ENCODE peak calls at places on chromosome X, in four cellular contexts. A is stimulated activated naive CD8-positive, alpha-beta T cell treated with anti-CD3 and anti-CD28 coated beads, Interleukin-15, amount 100 ng/mL, for 72 hours; N is left lung; W is pancreas. K is an unnamed sample.

GRCh38 chrX:76127341-76127740 is 45.5 kb upstream of the PBDC1 start:
- ATAC-seq in A (no peak), N (no peak), W (no peak), K (no peak)

GRCh38 chrX:143296521-143296920 is 220.8 kb downstream of the SPANXN3 start:
- ATAC-seq in W (peak; percentile 72), A (no peak), N (no peak), K (no peak)

GRCh38 chrX:130108647-130109428 is 1.5 kb downstream of the ELF4 start:
- ATAC-seq in W (peak; percentile 12), A (peak; percentile 76), N (peak; percentile 59), K (peak; percentile 75)

GRCh38 chrX:68454476-68455150 is 21.3 kb upstream of the OPHN1 start:
- ATAC-seq in N (peak; percentile 33), W (no peak), A (no peak), K (no peak)

GRCh38 chrX:148681605-148682004 is 181.2 kb downstream of the AFF2 start:
- ATAC-seq in N (no peak), W (no peak), A (no peak), K (no peak)

GRCh38 chrX:136310411-136310810 is 9.6 kb downstream of the ADGRG4 start:
- ATAC-seq in N (no peak), A (no peak), W (no peak), K (no peak)

GRCh38 chrX:125826080-125826479 is 340.0 kb downstream of the DCAF12L2 start:
- ATAC-seq in A (no peak), N (no peak), W (no peak), K (no peak)

GRCh38 chrX:10203617-10204016 is 46.8 kb downstream of the CLCN4 start:
- ATAC-seq in W (no peak), N (no peak), A (no peak), K (no peak)

GRCh38 chrX:115559672-115560071 is 1.3 kb upstream of the PLS3 start:
- ATAC-seq in N (no peak), A (no peak), W (peak; percentile 48), K (no peak)

GRCh38 chrX:37993857-37994619 is 12.3 kb upstream of the SYTL5 start:
- ATAC-seq in W (peak; percentile 88), N (peak; percentile 51), A (peak; percentile 57), K (peak; percentile 73)

GRCh38 chrX:17567173-17567572 is 170.1 kb upstream of the SCML1 start:
- ATAC-seq in A (no peak), N (no peak), W (no peak), K (no peak)

GRCh38 chrX:46627700-46628405 is 54.3 kb downstream of the CHST7 start:
- ATAC-seq in W (no peak), A (no peak), N (peak; percentile 4), K (no peak)

GRCh38 chrX:131728295-131729145 is 184.6 kb downstream of the OR13H1 start:
- ATAC-seq in A (no peak), N (peak; percentile 93), W (peak; percentile 91), K (no peak)

GRCh38 chrX:150526692-150527091 is 41.7 kb upstream of the MTM1 start:
- ATAC-seq in W (no peak), N (no peak), A (no peak), K (no peak)

GRCh38 chrX:10135561-10136399 is 21.0 kb upstream of the CLCN4 start:
- ATAC-seq in N (no peak), A (no peak), W (no peak), K (no peak)

K was measured in stimulated activated memory B cell treated with anti-CD40 and anti-IgM and Interleukin-4, amounts not matched to agents 10 μg/mL and 1 μg/mL and 100 μg/mL, for 72 hours.